ENCODE peak calls at places on chromosomes 4 and X, in eight cellular contexts. F is stimulated activated CD4-positive, alpha-beta T cell treated with anti-CD3 and anti-CD28 coated beads, Interleukin-1b, Interleukin-23, amount 100 ng/mL, for 24 hours; B is aorta; U is AG08395; M is progenitor cell of endocrine pancreas; Z is amniotic stem cell; X is Right ventricle myocardium superior; W is NCI-H460. P is an unnamed sample.

GRCh38 chrX:29553542-29553941 is 661.8 kb upstream of the MAGEB2 start:
- DNase-seq in F (no peak), B (no peak), U (no peak), M (no peak), Z (no peak), X (no peak), W (no peak), P (no peak)

GRCh38 chr4:63965875-63966274 is 443.4 kb downstream of the TECRL start:
- DNase-seq in F (no peak), B (no peak), U (no peak), M (no peak), Z (no peak), X (no peak), W (no peak), P (no peak)

GRCh38 chr4:2893772-2894171 is 50.1 kb downstream of the ADD1 start:
- DNase-seq in F (no peak), B (no peak), U (no peak), M (no peak), Z (no peak), X (no peak), W (no peak), P (no peak)

GRCh38 chr4:82833696-82834313 is 35.2 kb upstream of the SCD5 start:
- DNase-seq in F (no peak), B (no peak), U (peak; percentile 75), M (no peak), Z (peak; percentile 72), X (no peak), W (no peak), P (no peak)

GRCh38 chr4:17347445-17347844 is 164.4 kb downstream of the QDPR start:
- DNase-seq in F (no peak), B (no peak), U (peak; percentile 69), M (peak; percentile 13), Z (no peak), X (no peak), W (peak; percentile 5), P (no peak)

GRCh38 chr4:28269426-28269825 is 1408.8 kb downstream of the STIM2 start:
- DNase-seq in F (no peak), B (no peak), U (no peak), M (no peak), Z (no peak), X (no peak), W (peak; percentile 5), P (no peak)

GRCh38 chr4:3648195-3648594 is 116.0 kb upstream of the LRPAP1 start:
- DNase-seq in F (no peak), B (no peak), U (no peak), M (no peak), Z (no peak), X (no peak), W (no peak), P (no peak)

GRCh38 chr4:110550260-110550659 is 72.6 kb downstream of the PITX2 start:
- DNase-seq in F (no peak), B (no peak), U (peak; percentile 42), M (no peak), Z (no peak), X (no peak), W (no peak), P (no peak)

GRCh38 chrX:19569121-19569805 is 54.0 kb upstream of the MAP3K15 start:
- DNase-seq in F (no peak), B (no peak), U (no peak), M (no peak), Z (no peak), X (peak; percentile 74), W (no peak), P (no peak)

GRCh38 chrX:37830371-37830770 is 17.0 kb downstream of the DYNLT3 start:
- DNase-seq in F (no peak), B (no peak), U (no peak), M (no peak), Z (no peak), X (no peak), W (no peak), P (no peak)

GRCh38 chrX:139246295-139246694 is 284.2 kb upstream of the F9 start:
- DNase-seq in F (no peak), B (no peak), U (peak; percentile 20), M (no peak), Z (no peak), X (no peak), W (no peak), P (no peak)

GRCh38 chr4:166280642-166281041 is 407.6 kb downstream of the TLL1 start:
- DNase-seq in F (no peak), B (no peak), U (no peak), M (no peak), Z (no peak), X (no peak), W (no peak), P (no peak)

GRCh38 chrX:17390325-17390992 is 15.5 kb downstream of the NHS start:
- DNase-seq in F (no peak), B (no peak), U (no peak), M (no peak), Z (no peak), X (no peak), W (no peak), P (no peak)

GRCh38 chr4:40309250-40309774 is 25.8 kb upstream of the CHRNA9 start:
- DNase-seq in F (peak; percentile 89), B (peak; percentile 92), U (peak; percentile 79), M (peak; percentile 88), Z (no peak), X (peak; percentile 94), W (peak; percentile 84), P (peak; percentile 83)

GRCh38 chr4:176123710-176124407 is 58.2 kb downstream of the WDR17 start:
- DNase-seq in F (no peak), B (no peak), U (peak; percentile 19), M (no peak), Z (no peak), X (no peak), W (peak; percentile 18), P (no peak)

GRCh38 chr4:140870427-140870826 is 114.2 kb upstream of the TBC1D9 start:
- DNase-seq in F (no peak), B (no peak), U (no peak), M (no peak), Z (no peak), X (no peak), W (no peak), P (no peak)

GRCh38 chr4:11439836-11440235 is 11.1 kb upstream of the HS3ST1 start:
- DNase-seq in F (no peak), B (no peak), U (no peak), M (no peak), Z (no peak), X (no peak), W (no peak), P (no peak)

GRCh38 chr4:65050786-65051185 is 619.5 kb downstream of the EPHA5 start:
- DNase-seq in F (no peak), B (no peak), U (no peak), M (no peak), Z (no peak), X (no peak), W (no peak), P (no peak)

GRCh38 chr4:1179976-1180375 is 7.6 kb upstream of the SPON2 start:
- DNase-seq in F (no peak), B (no peak), U (no peak), M (no peak), Z (no peak), X (no peak), W (no peak), P (no peak)

GRCh38 chr4:94504545-94504944 is 52.8 kb downstream of the PDLIM5 start:
- DNase-seq in F (no peak), B (no peak), U (peak; percentile 80), M (no peak), Z (no peak), X (no peak), W (no peak), P (no peak)

GRCh38 chr4:119667802-119668201 is 39.2 kb upstream of the PDE5A start:
- DNase-seq in F (no peak), B (no peak), U (no peak), M (no peak), Z (no peak), X (no peak), W (no peak), P (no peak)

GRCh38 chr4:29540439-29541102 is 1179.6 kb upstream of the PCDH7 start:
- DNase-seq in F (no peak), B (no peak), U (no peak), M (no peak), Z (no peak), X (no peak), W (no peak), P (no peak)

GRCh38 chr4:14028862-14029261 is 401.3 kb upstream of the BOD1L1 start:
- DNase-seq in F (no peak), B (no peak), U (no peak), M (no peak), Z (no peak), X (peak; percentile 49), W (no peak), P (no peak)

GRCh38 chr4:159283697-159284492 is 181.0 kb downstream of the RAPGEF2 start:
- DNase-seq in F (no peak), B (no peak), U (peak; percentile 66), M (no peak), Z (no peak), X (no peak), W (peak; percentile 76), P (no peak)